ENCODE peak calls at places on chromosomes 11 and 22, in six cellular contexts. B is stimulated activated CD4-positive, alpha-beta T cell treated with anti-CD3 and anti-CD28 coated beads, Interleukin-1b, Interleukin-23, amount 100 ng/mL, for 1 hour; I is A549; K is activated CD4-positive, alpha-beta T cell treated with anti-CD3 and anti-CD28 coated beads for 24 hours; G is GM23338; O is myocyte. X is an unnamed sample.

GRCh38 chr11:124670732-124671131 is 2.8 kb downstream of the SIAE start:
- DNase-seq in B (no peak), I (no peak), K (no peak), G (peak; percentile 20), O (no peak), X (no peak)

GRCh38 chr11:69716099-69716498 is 12.3 kb upstream of the FGF19 start:
- DNase-seq in B (no peak), I (no peak), K (no peak), G (no peak), O (no peak), X (no peak)

GRCh38 chr11:46290598-46291309 is 13.3 kb downstream of the CREB3L1 start:
- DNase-seq in B (no peak), I (peak; percentile 56), K (no peak), G (peak; percentile 98), O (peak; percentile 78), X (peak; percentile 90)

GRCh38 chr22:38860291-38861169 is 11.5 kb downstream of the CBX6 start:
- DNase-seq in B (no peak), I (no peak), K (no peak), G (peak; percentile 57), O (no peak), X (peak; percentile 30)

GRCh38 chr22:24408630-24409029 is 18.8 kb upstream of the ADORA2A start:
- DNase-seq in B (no peak), I (no peak), K (no peak), G (no peak), O (no peak), X (no peak)

GRCh38 chr11:131408011-131408640 is 37.7 kb downstream of the NTM start:
- DNase-seq in B (no peak), I (peak; percentile 40), K (no peak), G (peak; percentile 71), O (peak; percentile 13), X (peak; percentile 64)

GRCh38 chr11:78291754-78292108 is 103.0 kb downstream of the USP35 start:
- DNase-seq in B (no peak), I (no peak), K (no peak), G (no peak), O (no peak), X (no peak)

GRCh38 chr22:49976439-49977175 is 16.0 kb downstream of the PIM3 start:
- DNase-seq in B (no peak), I (peak; percentile 28), K (no peak), G (no peak), O (no peak), X (no peak)

GRCh38 chr11:199004-199581 is 6.2 kb downstream of the SCGB1C1 start:
- DNase-seq in B (no peak), I (no peak), K (no peak), G (no peak), O (no peak), X (no peak)

GRCh38 chr11:70066628-70067027 is 11.5 kb upstream of the ANO1 start:
- DNase-seq in B (no peak), I (no peak), K (no peak), G (no peak), O (no peak), X (no peak)

GRCh38 chr22:46563381-46564083 is 26.1 kb upstream of the CELSR1 start:
- DNase-seq in B (peak; percentile 62), I (peak; percentile 68), K (peak; percentile 67), G (peak; percentile 82), O (peak; percentile 89), X (peak; percentile 82)

GRCh38 chr11:78040691-78041379 is 17.8 kb upstream of the KCTD14 start:
- DNase-seq in B (no peak), I (no peak), K (no peak), G (peak; percentile 24), O (no peak), X (no peak)

GRCh38 chr22:49866646-49867045 is 13.0 kb downstream of the ZBED4 start:
- DNase-seq in B (no peak), I (no peak), K (no peak), G (no peak), O (no peak), X (no peak)

GRCh38 chr11:68118753-68119448 is 2.3 kb downstream of the CHKA start:
- DNase-seq in B (no peak), I (no peak), K (no peak), G (no peak), O (no peak), X (peak; percentile 47)

GRCh38 chr22:27163162-27164137 is 506.1 kb downstream of the MIAT start:
- DNase-seq in B (no peak), I (no peak), K (no peak), G (no peak), O (no peak), X (no peak)

GRCh38 chr11:111983187-111983986 is 41.8 kb upstream of the DLAT start:
- DNase-seq in B (no peak), I (peak; percentile 6), K (no peak), G (peak; percentile 96), O (no peak), X (peak; percentile 91)

GRCh38 chr11:101860694-101861371 is 54.0 kb upstream of the CEP126 start:
- DNase-seq in B (no peak), I (peak; percentile 70), K (no peak), G (peak; percentile 88), O (peak; percentile 65), X (peak; percentile 78)

GRCh38 chr11:120564573-120565301 is 53.2 kb downstream of the GRIK4 start:
- DNase-seq in B (no peak), I (no peak), K (no peak), G (peak; percentile 46), O (peak; percentile 74), X (peak; percentile 74)

GRCh38 chr11:35629914-35630313 is 11.7 kb downstream of the FJX1 start:
- DNase-seq in B (no peak), I (peak; percentile 85), K (no peak), G (no peak), O (peak; percentile 84), X (no peak)